ENCODE peak calls at places on chromosomes 6 and 20, in seven cellular contexts. R, O, S, P, H, K and J are unnamed samples.

GRCh38 chr20:3590164-3590563 is 73.0 kb downstream of the GFRA4 start:
- DNase-seq in K (no peak), H (no peak), S (no peak), R (no peak), O (no peak), P (no peak), J (no peak)

GRCh38 chr6:35737413-35738211 is 780 bp downstream of the ARMC12 start:
- DNase-seq in R (no peak), P (peak; percentile 48), O (no peak), S (peak; percentile 65), K (peak; percentile 87), H (no peak), J (no peak)

GRCh38 chr6:111709615-111710398 is 104.1 kb upstream of the TRAF3IP2 start:
- DNase-seq in H (peak; percentile 70), S (peak; percentile 48), P (peak; percentile 70), R (peak; percentile 75), O (peak; percentile 83), K (peak; percentile 68), J (peak; percentile 64)

GRCh38 chr6:41426438-41426851 is 91.0 kb downstream of the NCR2 start:
- DNase-seq in O (no peak), P (no peak), H (no peak), K (no peak), S (no peak), R (no peak), J (no peak)

GRCh38 chr6:82419859-82420258 is 56.2 kb downstream of the TPBG start:
- DNase-seq in H (no peak), R (no peak), O (no peak), K (no peak), P (no peak), S (no peak), J (no peak)

GRCh38 chr6:167930300-167930699 is 67.2 kb upstream of the KIF25 start:
- DNase-seq in K (peak; percentile 24), O (no peak), H (no peak), R (no peak), S (no peak), P (no peak), J (no peak)

GRCh38 chr6:92922216-92922806 is 497.0 kb downstream of the EPHA7 start:
- DNase-seq in H (no peak), K (no peak), O (no peak), S (no peak), R (no peak), P (no peak), J (no peak)

GRCh38 chr6:33749401-33749800 is 2.7 kb upstream of the IP6K3 start:
- DNase-seq in K (no peak), R (no peak), S (no peak), O (no peak), H (no peak), P (no peak), J (no peak)

GRCh38 chr20:54624701-54625472 is 149.5 kb downstream of the DOK5 start:
- DNase-seq in K (no peak), H (no peak), P (no peak), S (no peak), R (no peak), O (peak; percentile 34), J (no peak)

GRCh38 chr6:28841290-28841689 is 82.5 kb downstream of the TRIM27 start:
- DNase-seq in O (no peak), S (no peak), R (no peak), H (no peak), P (no peak), K (no peak), J (no peak)

GRCh38 chr20:38986663-38987062 is 24.5 kb downstream of the DHX35 start:
- DNase-seq in R (no peak), O (no peak), P (no peak), S (no peak), H (no peak), K (no peak), J (no peak)

GRCh38 chr6:25637946-25638345 is 14.1 kb upstream of the SCGN start:
- DNase-seq in O (no peak), H (peak; percentile 65), S (no peak), K (peak; percentile 38), P (peak; percentile 47), R (no peak), J (peak; percentile 20)

GRCh38 chr20:36591854-36592641 is 13.5 kb upstream of the RAB5IF start:
- DNase-seq in R (peak; percentile 33), O (no peak), S (peak; percentile 22), H (peak; percentile 40), K (peak; percentile 73), P (no peak), J (no peak)

GRCh38 chr20:37897008-37897548 is 5.8 kb upstream of the VSTM2L start:
- DNase-seq in K (no peak), R (no peak), P (no peak), H (no peak), O (no peak), S (no peak), J (no peak)

GRCh38 chr20:33761698-33762250 is 30.0 kb downstream of the ZNF341 start:
- DNase-seq in K (no peak), H (no peak), S (no peak), P (no peak), O (no peak), R (no peak), J (no peak)

GRCh38 chr20:4787069-4787468 is 65.4 kb downstream of the PRND start:
- DNase-seq in O (no peak), P (no peak), H (no peak), S (no peak), R (no peak), K (no peak), J (no peak)

GRCh38 chr6:119020597-119021561 is 57.6 kb downstream of the FAM184A start:
- DNase-seq in S (no peak), R (no peak), P (no peak), O (no peak), H (no peak), K (no peak), J (no peak)

GRCh38 chr6:160277546-160277945 is 18.9 kb upstream of the SLC22A2 start:
- DNase-seq in H (no peak), S (no peak), O (no peak), R (no peak), P (no peak), K (no peak), J (no peak)

GRCh38 chr6:82506526-82506925 is 142.9 kb downstream of the TPBG start:
- DNase-seq in K (no peak), S (no peak), O (no peak), R (no peak), P (no peak), H (no peak), J (no peak)

GRCh38 chr20:57544838-57545564 is 15.9 kb upstream of the PCK1 start:
- DNase-seq in O (no peak), K (no peak), P (peak; percentile 51), R (no peak), S (no peak), H (no peak), J (peak; percentile 71)

DNA sequence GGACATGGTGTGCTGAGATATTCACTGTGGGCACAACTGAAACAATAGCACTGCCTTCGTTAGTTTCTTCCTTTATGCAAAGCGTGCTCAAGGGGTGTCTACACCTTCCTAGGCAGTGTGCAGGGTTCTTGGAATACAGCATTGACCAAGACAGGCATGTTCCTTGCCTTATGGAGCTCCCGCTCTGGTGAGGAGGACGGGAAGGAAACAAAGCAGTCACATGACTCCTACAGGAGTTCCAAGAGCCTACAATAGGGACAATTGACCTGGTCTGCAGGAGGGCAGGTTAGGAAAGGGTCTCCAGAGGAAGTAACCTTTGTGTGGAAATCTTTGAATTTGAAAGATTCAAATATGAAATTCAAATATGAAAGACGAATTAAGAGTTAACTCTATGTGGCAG is 25.8 kb upstream of the SIRPB2 start:
- DNase-seq in K (no peak), R (no peak), H (no peak), S (no peak), P (no peak), O (no peak), J (no peak)
- TF ChIP-seq POLR2A in K (no peak), R (no peak), H (no peak), S (no peak), P (no peak), O (no peak), J (no peak)

DNA sequence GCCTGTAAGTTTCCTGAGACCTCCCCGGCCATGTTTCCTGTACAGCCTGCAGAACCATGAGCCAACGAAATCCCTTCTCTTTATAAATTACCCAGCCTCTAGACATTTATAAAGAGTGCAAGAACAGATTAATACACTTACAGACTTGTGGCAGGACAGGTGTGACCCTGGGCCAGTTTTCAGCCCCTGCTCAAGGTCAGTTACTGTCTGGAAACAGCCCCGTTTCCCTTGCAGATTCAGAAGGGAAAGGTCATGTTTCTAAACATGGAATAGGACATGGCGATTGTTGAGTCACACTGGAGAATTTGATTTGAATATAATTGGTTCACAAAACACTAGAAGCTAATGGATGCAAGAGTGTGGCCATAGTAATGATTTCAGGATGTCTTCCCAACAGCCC is 248.8 kb downstream of the DLL1 start:
- DNase-seq in P (no peak), H (no peak), S (no peak), K (no peak), O (no peak), R (no peak), J (no peak)
- H3K9me3 ChIP-seq in P (no peaks in the 10 kb centered on the region), H (no peaks in the 10 kb centered on the region), S (no peaks in the 10 kb centered on the region), K (no peaks in the 10 kb centered on the region), O (no peaks in the 10 kb centered on the region), R (no peaks in the 10 kb centered on the region), J (no peaks in the 10 kb centered on the region)

GRCh38 chr6:169177516-169178196 is 76.0 kb downstream of the THBS2 start:
- DNase-seq in H (no peak), O (no peak), K (no peak), S (no peak), P (no peak), R (no peak), J (no peak)
- H3K27ac ChIP-seq in H (no peak overlapping the region), O (no peak overlapping the region), K (no peak overlapping the region), S (no peak overlapping the region), P (no peak overlapping the region), R (peak overlapping the region; percentile 37), J (no peak overlapping the region)

GRCh38 chr6:163416380-163416629 is 1.8 kb downstream of the QKI start:
- DNase-seq in R (no peak), K (no peak), O (no peak), P (no peak), H (no peak), S (no peak), J (no peak)

GRCh38 chr6:163415620-163416379 is 1.3 kb downstream of the QKI start:
- DNase-seq in R (peak; percentile 30), S (no peak), O (peak; percentile 61), P (no peak), K (peak; percentile 53), H (peak; percentile 56), J (peak; percentile 41)

GRCh38 chr6:163415176-163415619 is 680 bp downstream of the QKI start:
- DNase-seq in R (peak; percentile 41), O (peak; percentile 27), K (no peak), H (no peak), S (no peak), P (no peak), J (no peak)

GRCh38 chr6:163417595-163417994 is 3.1 kb downstream of the QKI start:
- DNase-seq in K (no peak), H (no peak), O (no peak), R (no peak), S (no peak), P (no peak), J (no peak)

DNA sequence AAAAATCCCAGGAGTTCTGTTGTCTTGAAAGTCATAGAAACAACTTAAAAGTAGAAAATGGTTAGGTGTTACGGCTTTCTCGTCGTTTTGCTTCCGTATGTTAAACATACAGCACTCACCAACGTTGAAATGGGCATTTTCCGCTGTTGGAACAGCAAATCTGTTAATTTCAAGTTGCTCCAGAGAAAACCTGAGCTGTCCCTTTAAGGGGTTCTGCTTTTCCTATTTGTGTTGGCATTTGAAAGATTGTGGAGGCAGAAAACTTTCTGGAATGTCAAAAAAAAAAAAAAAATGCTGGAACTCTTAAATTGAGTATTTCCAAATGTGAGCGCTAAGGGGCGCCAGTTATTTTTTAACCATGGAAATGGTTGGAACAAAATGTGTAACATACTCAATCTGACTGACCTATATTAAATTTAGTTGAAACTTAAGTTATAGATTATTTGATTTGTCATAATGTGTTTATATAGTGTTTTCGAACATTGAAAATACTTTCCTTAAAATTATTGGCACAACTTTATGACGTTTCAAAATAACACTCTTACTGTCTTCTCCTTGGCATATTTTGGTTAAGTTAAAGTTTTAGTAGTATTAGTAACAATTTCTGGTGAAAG is 2.2 kb downstream of the QKI start:
- DNase-seq in O (peak; percentile 60), K (peak; percentile 88), R (no peak), S (peak; percentile 33), P (peak; percentile 64), H (peak; percentile 68), J (peak; percentile 39)
- TF ChIP-seq POLR2A in O (no peak), K (no peak), R (no peak), S (no peak), P (peak; percentile 39), H (no peak), J (no peak)